ENCODE peak calls at places on chromosomes 12 and 14, in eight cellular contexts. W is A549, F is foreskin fibroblast, E is stomach, J is kidney tubule cell, O is A172, R is uterus, X is Caco-2. K is an unnamed sample.

GRCh38 chr14:92589213-92589852 is 75.8 kb downstream of the RIN3 start:
- DNase-seq in J (peak), O (no peak), R (peak), W (peak), E (no peak), X (no peak), F (peak), K (peak)

GRCh38 chr14:34713681-34714319 is 593 bp downstream of the CFL2 start:
- DNase-seq in R (peak), E (peak), O (peak), W (peak), J (peak), F (peak), X (no peak), K (peak)

GRCh38 chr14:32258574-32258973 is 55.5 kb upstream of the RNU6-8 start:
- DNase-seq in R (peak), O (no peak), E (no peak), X (no peak), F (no peak), W (no peak), J (no peak), K (no peak)

GRCh38 chr12:109925185-109925835 is 25.2 kb downstream of the TCHP start:
- DNase-seq in W (no peak), F (no peak), E (no peak), O (no peak), J (no peak), R (no peak), X (no peak), K (no peak)

GRCh38 chr14:101202627-101203404 is 299.3 kb upstream of the RTL1 start:
- DNase-seq in W (no peak), X (peak), E (peak), F (no peak), O (no peak), R (peak), J (no peak), K (no peak)

GRCh38 chr12:121043067-121043466 is 4.0 kb upstream of the OASL start:
- DNase-seq in R (no peak), F (no peak), W (no peak), J (no peak), O (no peak), X (no peak), E (no peak), K (no peak)

GRCh38 chr12:14842315-14842714 is 1.0 kb downstream of the ART4 start:
- DNase-seq in R (no peak), E (no peak), X (no peak), O (no peak), J (no peak), W (no peak), F (no peak), K (peak)

GRCh38 chr12:120115692-120116442 is 686 bp downstream of the RAB35 start:
- DNase-seq in F (no peak), X (peak), W (peak), J (peak), R (no peak), O (peak), E (no peak), K (peak)

GRCh38 chr14:92956961-92957360 is 34.0 kb downstream of the CHGA start:
- DNase-seq in O (no peak), R (no peak), J (no peak), F (no peak), E (no peak), X (no peak), W (no peak), K (no peak)

GRCh38 chr12:10027311-10028099 is 3.0 kb upstream of the CLEC9A start:
- DNase-seq in F (peak), O (peak), X (no peak), E (no peak), J (peak), R (no peak), W (peak), K (no peak)

K was measured in HepG2.